ENCODE peak calls at places on chromosome 22, in five cellular contexts. V is GM23248, W is hepatocyte, Y is OCI-LY7, A is neural progenitor cell. C is an unnamed sample.
A peak's percentile ranks its signal among the peaks of the same experiment; 100 is the strongest.

GRCh38 chr22:48666620-48667019 is 1161.1 kb downstream of the BRD1 start:
- DNase-seq in V (no peak), W (no peak), Y (no peak), A (no peak), C (no peak)

GRCh38 chr22:31445642-31446041 is 44.0 kb downstream of the EIF4ENIF1 start:
- DNase-seq in V (no peak), W (no peak), Y (no peak), A (no peak), C (no peak)

GRCh38 chr22:42299586-42300285 is 29.3 kb upstream of the TCF20 start:
- DNase-seq in V (no peak), W (peak; percentile 58), Y (peak; percentile 73), A (peak; percentile 84), C (no peak)

GRCh38 chr22:23054531-23055257 is 15.6 kb upstream of the GNAZ start:
- DNase-seq in V (no peak), W (peak; percentile 1), Y (peak; percentile 73), A (no peak), C (no peak)

GRCh38 chr22:31093090-31093850 is 12.2 kb downstream of the SMTN start:
- DNase-seq in V (no peak), W (peak; percentile 5), Y (no peak), A (no peak), C (peak; percentile 31)

GRCh38 chr22:19783531-19784395 is 23.2 kb downstream of the TBX1 start:
- DNase-seq in V (no peak), W (no peak), Y (no peak), A (no peak), C (no peak)

GRCh38 chr22:23110922-23111527 is 30.8 kb downstream of the RSPH14 start:
- DNase-seq in V (no peak), W (peak; percentile 50), Y (no peak), A (no peak), C (no peak)

GRCh38 chr22:37498289-37498909 is 12.2 kb upstream of the MFNG start:
- DNase-seq in V (no peak), W (peak; percentile 83), Y (peak; percentile 88), A (peak; percentile 89), C (peak; percentile 90)

GRCh38 chr22:31271485-31271884 is 20.8 kb downstream of the PIK3IP1 start:
- DNase-seq in V (no peak), W (peak; percentile 49), Y (no peak), A (no peak), C (no peak)

GRCh38 chr22:41913842-41914534 is 886 bp downstream of the SHISA8 start:
- DNase-seq in V (peak; percentile 18), W (no peak), Y (no peak), A (peak; percentile 74), C (no peak)

GRCh38 chr22:44702479-44703219 is 645 bp downstream of the PRR5 start:
- DNase-seq in V (peak; percentile 57), W (peak; percentile 81), Y (no peak), A (peak; percentile 82), C (peak; percentile 59)

GRCh38 chr22:42560781-42561180 is 7.0 kb downstream of the SERHL2 start:
- DNase-seq in V (peak; percentile 34), W (no peak), Y (peak; percentile 64), A (peak; percentile 70), C (peak; percentile 59)

GRCh38 chr22:19460036-19460435 is 12.5 kb upstream of the C22orf39 start:
- DNase-seq in V (no peak), W (no peak), Y (no peak), A (no peak), C (no peak)

GRCh38 chr22:29259253-29259899 is 8.4 kb downstream of the RHBDD3 start:
- DNase-seq in V (peak; percentile 15), W (no peak), Y (no peak), A (peak; percentile 38), C (peak; percentile 42)

GRCh38 chr22:31425331-31426050 is 26.1 kb downstream of the DRG1 start:
- DNase-seq in V (peak; percentile 35), W (no peak), Y (no peak), A (no peak), C (no peak)

GRCh38 chr22:26692215-26692614 is 34.8 kb downstream of the MIAT start:
- DNase-seq in V (no peak), W (no peak), Y (no peak), A (no peak), C (no peak)

GRCh38 chr22:37499006-37499707 is 13.0 kb upstream of the MFNG start:
- DNase-seq in V (no peak), W (no peak), Y (no peak), A (no peak), C (no peak)

GRCh38 chr22:26054846-26055245 is 114.4 kb upstream of the SEZ6L start:
- DNase-seq in V (no peak), W (no peak), Y (no peak), A (peak; percentile 34), C (no peak)

GRCh38 chr22:17566776-17567175 is 3.5 kb downstream of the SLC25A18 start:
- DNase-seq in V (no peak), W (no peak), Y (no peak), A (no peak), C (no peak)

GRCh38 chr22:29226246-29226981 is 20.7 kb downstream of the EMID1 start:
- DNase-seq in V (no peak), W (no peak), Y (no peak), A (no peak), C (peak; percentile 19)

GRCh38 chr22:45201678-45202332 is 38.1 kb downstream of the NUP50 start:
- DNase-seq in V (no peak), W (no peak), Y (no peak), A (no peak), C (no peak)

GRCh38 chr22:31080164-31080847 is 812 bp upstream of the SMTN start:
- DNase-seq in V (no peak), W (no peak), Y (no peak), A (no peak), C (peak; percentile 61)

GRCh38 chr22:30891781-30892180 is 76.8 kb downstream of the MORC2 start:
- DNase-seq in V (no peak), W (no peak), Y (no peak), A (no peak), C (peak; percentile 17)

GRCh38 chr22:32619614-32620426 is 145.2 kb downstream of the FBXO7 start:
- DNase-seq in V (peak; percentile 86), W (no peak), Y (no peak), A (no peak), C (no peak)

GRCh38 chr22:32644252-32645100 is 157.0 kb upstream of the TIMP3 start:
- DNase-seq in V (peak; percentile 12), W (peak; percentile 69), Y (no peak), A (no peak), C (no peak)

GRCh38 chr22:20531404-20532181 is 24.2 kb downstream of the MED15 start:
- DNase-seq in V (peak; percentile 96), W (peak; percentile 72), Y (no peak), A (peak; percentile 70), C (peak; percentile 78)

GRCh38 chr22:27885977-27886842 is 32.8 kb downstream of the PITPNB start:
- DNase-seq in V (peak; percentile 86), W (peak; percentile 58), Y (peak; percentile 62), A (peak; percentile 61), C (peak; percentile 52)
- TF ChIP-seq EZH2phosphoT487 in V (peak; percentile 68), W (no peak), Y (no peak), A (no peak), C (no peak)

GRCh38 chr22:40416267-40416570 is 45.8 kb downstream of the SGSM3 start:
- DNase-seq in V (no peak), W (no peak), Y (no peak), A (no peak), C (no peak)

GRCh38 chr22:40417881-40418280 is 47.5 kb downstream of the SGSM3 start:
- DNase-seq in V (no peak), W (no peak), Y (no peak), A (no peak), C (no peak)

GRCh38 chr22:40417041-40417440 is 46.6 kb downstream of the SGSM3 start:
- DNase-seq in V (no peak), W (no peak), Y (peak; percentile 39), A (no peak), C (no peak)

GRCh38 chr22:40415531-40416266 is 45.3 kb downstream of the SGSM3 start:
- DNase-seq in V (no peak), W (no peak), Y (peak; percentile 78), A (no peak), C (no peak)

GRCh38 chr22:40416636-40417035 is 46.2 kb downstream of the SGSM3 start:
- DNase-seq in V (no peak), W (no peak), Y (no peak), A (no peak), C (no peak)
- TF ChIP-seq EZH2phosphoT487 in V (no peak), W (no peak), Y (no peak), A (no peak), C (no peak)

DNA sequence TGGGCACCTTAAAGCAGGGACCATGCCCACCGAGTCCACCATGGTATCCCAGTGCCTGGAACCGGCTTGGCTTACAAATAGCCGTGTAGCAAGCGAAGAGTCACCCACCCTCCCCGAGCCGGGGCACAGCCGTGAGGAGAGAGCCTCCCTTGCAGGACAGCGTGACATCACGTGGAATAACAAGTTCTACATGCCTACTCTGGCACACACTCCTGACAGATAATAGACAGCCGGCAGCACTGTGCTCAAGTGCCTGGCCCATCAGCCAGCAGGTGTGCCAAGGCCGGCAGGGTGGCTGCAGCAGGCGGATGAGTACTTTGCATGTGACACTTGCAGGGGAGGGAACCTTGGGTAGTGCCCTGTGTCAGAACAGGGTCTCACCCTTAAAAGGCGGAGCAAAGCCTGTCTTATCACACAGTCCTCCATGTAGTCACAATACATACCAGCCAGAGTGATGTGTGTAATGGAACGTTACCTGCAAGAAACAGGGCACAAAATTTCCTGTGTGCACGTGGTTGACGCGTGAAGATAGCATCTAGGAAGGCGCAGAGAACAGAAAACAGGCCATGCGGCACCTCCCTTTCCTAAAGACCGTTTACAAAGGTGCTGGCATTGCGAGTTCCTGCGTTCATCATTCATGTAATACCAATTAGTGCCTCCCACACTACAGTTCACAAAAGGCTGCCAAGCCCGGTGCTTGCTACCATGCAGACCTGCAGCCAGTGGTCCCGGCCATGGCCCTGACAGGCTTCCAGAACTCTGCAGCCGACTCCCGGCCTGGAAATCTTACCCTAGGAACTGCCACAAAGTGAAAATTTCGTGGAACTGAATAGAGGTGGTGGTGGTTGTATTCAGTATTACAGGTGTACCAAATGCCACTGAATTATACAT is 16.4 kb downstream of the TOM1 start:
- DNase-seq in V (no peak), W (no peak), Y (no peak), A (no peak), C (no peak)
- TF ChIP-seq EZH2phosphoT487 in V (no peak), W (no peak), Y (no peak), A (no peak), C (no peak)

GRCh38 chr22:47296405-47297260 is 534.2 kb downstream of the TBC1D22A start:
- DNase-seq in V (peak; percentile 27), W (no peak), Y (no peak), A (no peak), C (peak; percentile 17)
- TF ChIP-seq EZH2phosphoT487 in V (no peak), W (no peak), Y (no peak), A (no peak), C (no peak)

C was measured in SK-N-SH.